ENCODE peak calls at places on chromosomes 1 and 21, in seven cellular contexts. T is kidney epithelial cell, K is glutamatergic neuron, Q is brain microvascular endothelial cell, A is body of pancreas, M is HFF-Myc, L is cardiac muscle cell. W is an unnamed sample.

GRCh38 chr1:182299728-182300581 is 91.6 kb downstream of the GLUL start:
- DNase-seq in K (no peak), L (no peak), M (no peak), A (peak), T (no peak), Q (no peak), W (no peak)

GRCh38 chr1:160371346-160371631 is 4.4 kb downstream of the NHLH1 start:
- DNase-seq in M (no peak), Q (no peak), T (no peak), L (no peak), A (no peak), K (no peak), W (no peak)

GRCh38 chr1:44296794-44297193 is 58.3 kb downstream of the ERI3 start:
- DNase-seq in A (no peak), M (no peak), Q (no peak), L (no peak), T (no peak), K (no peak), W (peak)

GRCh38 chr1:162070094-162070748 is 730 bp downstream of the NOS1AP start:
- DNase-seq in M (no peak), K (no peak), Q (no peak), T (no peak), L (peak), A (peak), W (no peak)

GRCh38 chr1:15424146-15424667 is 14.0 kb upstream of the CTRC start:
- DNase-seq in T (no peak), K (no peak), A (peak), Q (no peak), M (no peak), L (no peak), W (no peak)

GRCh38 chr1:154859786-154860153 is 10.3 kb downstream of the KCNN3 start:
- DNase-seq in K (no peak), A (no peak), Q (no peak), L (no peak), M (no peak), T (no peak), W (no peak)

GRCh38 chr1:229885568-229886495 is 181.2 kb upstream of the GALNT2 start:
- DNase-seq in Q (no peak), L (no peak), A (no peak), T (no peak), M (no peak), K (no peak), W (no peak)

GRCh38 chr1:46001087-46001785 is 131.2 kb downstream of the PIK3R3 start:
- DNase-seq in Q (no peak), T (no peak), M (no peak), A (no peak), L (no peak), K (no peak), W (no peak)

GRCh38 chr1:38297852-38298251 is 251.3 kb upstream of the POU3F1 start:
- DNase-seq in K (no peak), A (no peak), M (no peak), Q (no peak), L (no peak), T (no peak), W (no peak)

GRCh38 chr1:22739648-22740385 is 29.2 kb downstream of the EPHB2 start:
- DNase-seq in A (no peak), K (no peak), L (no peak), Q (peak), M (peak), T (peak), W (peak)

GRCh38 chr1:111967067-111967690 is 22.3 kb downstream of the KCND3 start:
- DNase-seq in Q (no peak), K (no peak), T (no peak), M (no peak), A (peak), L (peak), W (no peak)

GRCh38 chr21:29175408-29176147 is 45.1 kb downstream of the MAP3K7CL start:
- DNase-seq in L (no peak), T (no peak), A (peak), K (no peak), Q (peak), M (peak), W (no peak)

GRCh38 chr1:1342584-1343115 is 6.6 kb downstream of the DVL1 start:
- DNase-seq in K (no peak), Q (no peak), L (no peak), M (no peak), T (no peak), A (no peak), W (no peak)

GRCh38 chr1:29171089-29171488 is 10.6 kb downstream of the SRSF4 start:
- DNase-seq in Q (no peak), A (no peak), L (no peak), M (no peak), T (no peak), K (no peak), W (no peak)

GRCh38 chr1:50271337-50271736 is 151.9 kb downstream of the DMRTA2 start:
- DNase-seq in Q (no peak), L (no peak), M (no peak), K (peak), A (no peak), T (no peak), W (no peak)

GRCh38 chr1:94121411-94121821 is 468 bp upstream of the ABCA4 start:
- DNase-seq in L (no peak), T (no peak), A (no peak), Q (no peak), M (no peak), K (no peak), W (no peak)

GRCh38 chr1:22489823-22490222 is 38.2 kb downstream of the ZBTB40 start:
- DNase-seq in A (no peak), L (no peak), Q (no peak), M (no peak), T (no peak), K (no peak), W (no peak)

GRCh38 chr1:192263436-192263835 is 53.4 kb upstream of the RGS21 start:
- DNase-seq in A (no peak), M (no peak), K (no peak), L (no peak), Q (peak), T (peak), W (no peak)

GRCh38 chr1:58939146-58939545 is 155.3 kb upstream of the JUN start:
- DNase-seq in Q (no peak), M (no peak), K (no peak), T (no peak), A (no peak), L (no peak), W (no peak)

GRCh38 chr1:192311281-192311680 is 5.5 kb upstream of the RGS21 start:
- DNase-seq in A (no peak), Q (peak), T (peak), M (peak), K (no peak), L (peak), W (no peak)

GRCh38 chr21:38434913-38435533 is 63.3 kb downstream of the ERG start:
- DNase-seq in T (peak), A (no peak), L (peak), M (no peak), Q (peak), K (no peak), W (no peak)

GRCh38 chr1:178076607-178077006 is 17.3 kb upstream of the RASAL2 start:
- DNase-seq in A (no peak), K (no peak), L (no peak), T (no peak), Q (no peak), M (no peak), W (no peak)

GRCh38 chr1:50983403-50983802 is 13.4 kb downstream of the CDKN2C start:
- DNase-seq in K (no peak), M (no peak), T (no peak), A (no peak), Q (no peak), L (no peak), W (no peak)

GRCh38 chr21:39183272-39184049 is at the start of gene PSMG1:
- DNase-seq in K (peak), L (peak), T (peak), M (peak), A (peak), Q (peak), W (peak)

GRCh38 chr1:10114746-10115145 is 82.0 kb downstream of the UBE4B start:
- DNase-seq in T (no peak), M (no peak), Q (no peak), K (no peak), A (no peak), L (no peak), W (no peak)

GRCh38 chr1:18949689-18950414 is 6.6 kb downstream of the IFFO2 start:
- DNase-seq in Q (no peak), T (no peak), K (peak), L (peak), M (no peak), A (no peak), W (peak)

GRCh38 chr1:18947570-18947969 is 8.9 kb downstream of the IFFO2 start:
- DNase-seq in L (no peak), Q (no peak), M (no peak), A (no peak), K (no peak), T (no peak), W (no peak)

GRCh38 chr1:18950415-18951026 is 6.0 kb downstream of the IFFO2 start:
- DNase-seq in T (no peak), K (no peak), Q (no peak), M (no peak), L (no peak), A (no peak), W (no peak)

GRCh38 chr1:18948048-18948912 is 8.2 kb downstream of the IFFO2 start:
- DNase-seq in M (no peak), Q (no peak), A (no peak), K (no peak), L (no peak), T (peak), W (no peak)

GRCh38 chr1:18948913-18949688 is 7.4 kb downstream of the IFFO2 start:
- DNase-seq in Q (peak), L (peak), A (peak), T (no peak), K (no peak), M (no peak), W (peak)
- TF ChIP-seq CTCF in Q (peak), L (no peak), A (no peak), T (no peak), K (no peak), M (no peak), W (no peak)

GRCh38 chr21:27466175-27466574 is 499.3 kb upstream of the ADAMTS5 start:
- DNase-seq in K (no peak), M (no peak), L (no peak), Q (no peak), A (no peak), T (no peak), W (no peak)
- TF ChIP-seq CTCF in K (no peak), M (no peak), L (peak), Q (peak), A (no peak), T (peak), W (no peak)

GRCh38 chr1:118298397-118298796 is 113.4 kb upstream of the SPAG17 start:
- DNase-seq in T (no peak), K (no peak), A (no peak), L (peak), Q (no peak), M (no peak), W (no peak)

GRCh38 chr1:118294817-118295486 is 109.9 kb upstream of the SPAG17 start:
- DNase-seq in A (no peak), K (no peak), L (no peak), Q (peak), M (no peak), T (no peak), W (peak)

GRCh38 chr1:118302145-118302544 is 117.1 kb upstream of the SPAG17 start:
- DNase-seq in M (no peak), K (no peak), A (no peak), T (no peak), Q (no peak), L (no peak), W (no peak)

GRCh38 chr1:118300808-118301207 is 115.8 kb upstream of the SPAG17 start:
- DNase-seq in M (no peak), Q (no peak), K (peak), T (no peak), L (peak), A (no peak), W (peak)

DNA sequence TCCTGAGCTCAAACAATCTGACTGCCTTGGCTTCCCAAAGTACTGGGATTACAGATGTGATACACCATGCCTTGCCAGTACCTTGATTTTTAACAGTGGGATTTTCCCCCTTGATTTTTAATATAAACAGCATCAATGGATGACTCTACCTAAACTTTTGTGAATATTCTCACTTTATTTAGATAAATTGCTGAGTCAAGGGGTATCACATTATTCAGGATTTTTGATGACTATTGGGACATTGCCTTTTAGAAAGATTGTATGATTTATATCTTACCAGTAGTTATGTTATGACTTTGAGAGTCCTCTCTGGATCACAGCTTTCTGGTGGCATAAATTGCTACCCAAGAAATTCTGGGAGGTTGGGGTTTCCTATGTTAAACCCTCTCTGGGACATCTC is 112.5 kb upstream of the SPAG17 start:
- DNase-seq in A (no peak), L (no peak), M (no peak), Q (no peak), T (no peak), K (no peak), W (no peak)
- TF ChIP-seq CTCF in A (no peak), L (no peak), M (no peak), Q (no peak), T (no peak), K (no peak), W (no peak)

DNA sequence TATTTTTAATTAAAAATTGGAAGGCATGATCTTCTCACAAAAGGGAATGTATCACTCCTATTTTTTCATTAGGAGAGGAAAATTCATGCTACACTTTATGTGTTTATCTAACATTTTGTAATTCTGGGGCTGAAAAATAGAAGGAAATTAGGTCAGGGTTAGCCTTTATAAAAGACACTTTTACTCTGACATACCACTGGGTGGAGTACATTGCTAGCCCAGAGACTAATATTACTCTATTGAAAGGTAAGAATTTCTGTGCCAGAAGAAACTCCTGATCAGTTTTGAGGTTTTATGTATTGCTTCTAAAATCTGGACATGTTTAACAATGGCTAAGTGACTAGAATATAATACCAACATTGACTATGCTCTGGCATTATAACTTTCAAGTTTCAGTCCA is 724.6 kb downstream of the USP25 start:
- DNase-seq in T (no peak), A (no peak), L (no peak), K (no peak), Q (no peak), M (no peak), W (no peak)
- TF ChIP-seq CTCF in T (peak), A (peak), L (peak), K (no peak), Q (peak), M (no peak), W (no peak)

GRCh38 chr21:45768741-45769049 is 125.2 kb downstream of the PCBP3 start:
- DNase-seq in A (no peak), K (no peak), M (no peak), T (no peak), Q (no peak), L (no peak), W (no peak)
- TF ChIP-seq CTCF in A (no peak), K (no peak), M (no peak), T (no peak), Q (peak), L (peak), W (no peak)

GRCh38 chr1:110466646-110467280 is 15.8 kb downstream of the PROK1 start:
- DNase-seq in A (no peak), M (no peak), K (no peak), T (no peak), L (no peak), Q (no peak), W (no peak)

GRCh38 chr1:110463695-110464094 is 12.7 kb downstream of the PROK1 start:
- DNase-seq in Q (no peak), T (no peak), M (no peak), K (no peak), A (no peak), L (no peak), W (no peak)

GRCh38 chr1:110465814-110466380 is 14.9 kb downstream of the PROK1 start:
- DNase-seq in M (no peak), T (no peak), Q (no peak), A (no peak), K (no peak), L (no peak), W (no peak)

GRCh38 chr1:110464340-110464739 is 13.4 kb downstream of the PROK1 start:
- DNase-seq in T (no peak), L (no peak), M (no peak), A (no peak), K (no peak), Q (no peak), W (no peak)

GRCh38 chr1:110465038-110465813 is 14.3 kb downstream of the PROK1 start:
- DNase-seq in K (peak), M (no peak), A (peak), L (no peak), T (no peak), Q (no peak), W (no peak)
- TF ChIP-seq CTCF in K (no peak), M (no peak), A (no peak), L (no peak), T (no peak), Q (no peak), W (no peak)

GRCh38 chr1:109089242-109090015 is 1.1 kb upstream of the TMEM167B start:
- DNase-seq in M (no peak), A (peak), L (peak), Q (no peak), T (no peak), K (peak), W (peak)
- TF ChIP-seq CTCF in M (peak), A (peak), L (peak), Q (peak), T (peak), K (peak), W (no peak)

DNA sequence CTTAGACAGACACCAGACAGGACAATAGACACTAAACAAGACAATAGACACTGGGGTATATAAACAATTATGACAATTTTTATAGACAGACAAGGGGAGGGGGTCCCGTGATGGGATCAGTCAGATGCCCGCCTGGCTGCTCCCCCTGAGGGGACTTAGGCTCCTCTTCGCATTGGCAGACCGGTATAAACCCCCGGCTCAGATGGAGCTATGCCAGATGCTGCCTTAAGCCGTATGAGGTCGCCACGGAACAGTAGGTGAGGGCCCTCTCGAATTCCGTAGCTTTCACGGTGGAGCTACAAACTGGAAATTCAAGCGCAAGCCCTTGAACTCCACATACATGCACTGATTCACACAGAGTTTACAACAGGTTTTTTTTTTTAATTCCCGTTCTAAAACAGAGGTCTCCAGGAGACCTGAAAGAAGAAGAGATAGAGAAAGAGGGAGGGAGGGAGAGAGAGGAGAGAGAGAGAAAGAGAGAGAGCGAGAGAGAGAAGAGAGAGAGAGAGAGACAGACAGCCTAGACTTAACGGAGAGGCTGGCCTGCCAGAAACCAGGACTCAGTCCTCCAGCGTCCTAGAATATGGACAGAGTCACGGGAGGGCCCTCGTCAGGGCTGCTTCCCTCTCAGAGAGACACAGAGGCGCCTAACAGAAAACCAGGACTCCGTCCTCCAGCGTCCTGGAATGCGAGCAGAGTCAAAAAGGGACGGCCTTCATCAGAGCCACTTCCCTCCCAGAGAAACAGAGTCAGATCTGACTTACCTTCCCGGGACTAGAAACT is 24.4 kb upstream of the TMEM54 start:
- DNase-seq in L (peak), T (no peak), A (no peak), K (peak), Q (no peak), M (no peak), W (peak)
- TF ChIP-seq CTCF in L (no peak), T (peak), A (no peak), K (no peak), Q (no peak), M (no peak), W (no peak)

GRCh38 chr1:42219627-42220026 is 55.1 kb upstream of the GUCA2A start:
- DNase-seq in T (no peak), A (no peak), L (no peak), K (no peak), M (no peak), Q (no peak), W (no peak)

GRCh38 chr1:42223036-42223435 is 58.5 kb upstream of the GUCA2A start:
- DNase-seq in T (no peak), M (no peak), Q (no peak), L (no peak), A (no peak), K (no peak), W (no peak)

GRCh38 chr1:42221952-42222606 is 57.5 kb upstream of the GUCA2A start:
- DNase-seq in Q (peak), L (no peak), M (no peak), A (no peak), T (peak), K (no peak), W (no peak)
- TF ChIP-seq CTCF in Q (no peak), L (no peak), M (no peak), A (no peak), T (no peak), K (no peak), W (no peak)

GRCh38 chr1:5286244-5286643 is 631.8 kb downstream of the AJAP1 start:
- DNase-seq in Q (no peak), T (no peak), A (no peak), K (no peak), L (no peak), M (no peak), W (no peak)
- TF ChIP-seq CTCF in Q (peak), T (no peak), A (no peak), K (no peak), L (no peak), M (no peak), W (no peak)

W was measured in nephron progenitor cell.